ENCODE peak calls at places on chromosomes 13 and 19, in five cellular contexts. O, R, A, G and E are unnamed samples.

GRCh38 chr13:59391696-59392095 is 772.0 kb downstream of the DIAPH3 start:
- DNase-seq in O (peak), G (no peak), A (peak), R (no peak), E (peak)

GRCh38 chr19:8697671-8698432 is 743 bp downstream of the ACTL9 start:
- DNase-seq in G (peak), R (no peak), A (no peak), O (peak), E (no peak)

GRCh38 chr19:15249912-15250634 is 17.8 kb upstream of the EPHX3 start:
- DNase-seq in R (no peak), A (peak), G (no peak), O (peak), E (no peak)

GRCh38 chr13:89061821-89062220 is 1390.7 kb downstream of the SLITRK5 start:
- DNase-seq in R (no peak), O (peak), A (no peak), G (no peak), E (no peak)

GRCh38 chr13:94641432-94641941 is 39.8 kb downstream of the GPR180 start:
- DNase-seq in A (no peak), R (no peak), G (no peak), O (no peak), E (no peak)

GRCh38 chr13:20263393-20264044 is 31.4 kb upstream of the GJB6 start:
- DNase-seq in A (no peak), O (no peak), R (no peak), G (no peak), E (no peak)

GRCh38 chr19:18290250-18291018 is 9.0 kb upstream of the JUND start:
- DNase-seq in O (no peak), G (no peak), A (no peak), R (peak), E (peak)

GRCh38 chr13:104281910-104282309 is 1215.7 kb upstream of the SLC10A2 start:
- DNase-seq in G (no peak), R (no peak), A (no peak), O (no peak), E (no peak)

GRCh38 chr13:27549406-27549981 is 70.8 kb downstream of the LNX2 start:
- DNase-seq in R (no peak), O (no peak), G (no peak), A (no peak), E (no peak)

GRCh38 chr13:23506821-23507210 is 63.4 kb upstream of the TNFRSF19 start:
- DNase-seq in G (no peak), R (no peak), A (no peak), O (no peak), E (no peak)

GRCh38 chr19:39398297-39398864 is 7.2 kb downstream of the MED29 start:
- DNase-seq in G (no peak), A (peak), O (no peak), R (peak), E (no peak)

GRCh38 chr13:92510416-92510815 is 716.2 kb upstream of the GPC6 start:
- DNase-seq in A (no peak), O (no peak), G (no peak), R (no peak), E (no peak)

GRCh38 chr19:47523473-47523872 is 8.6 kb upstream of the NAPA start:
- DNase-seq in O (no peak), A (no peak), G (no peak), R (no peak), E (no peak)

GRCh38 chr19:34481861-34482379 is 362 bp downstream of the WTIP start:
- DNase-seq in O (no peak), G (no peak), A (no peak), R (no peak), E (no peak)
- TF ChIP-seq CTCF in O (no peak), G (no peak), A (no peak), R (no peak), E (no peak)

DNA sequence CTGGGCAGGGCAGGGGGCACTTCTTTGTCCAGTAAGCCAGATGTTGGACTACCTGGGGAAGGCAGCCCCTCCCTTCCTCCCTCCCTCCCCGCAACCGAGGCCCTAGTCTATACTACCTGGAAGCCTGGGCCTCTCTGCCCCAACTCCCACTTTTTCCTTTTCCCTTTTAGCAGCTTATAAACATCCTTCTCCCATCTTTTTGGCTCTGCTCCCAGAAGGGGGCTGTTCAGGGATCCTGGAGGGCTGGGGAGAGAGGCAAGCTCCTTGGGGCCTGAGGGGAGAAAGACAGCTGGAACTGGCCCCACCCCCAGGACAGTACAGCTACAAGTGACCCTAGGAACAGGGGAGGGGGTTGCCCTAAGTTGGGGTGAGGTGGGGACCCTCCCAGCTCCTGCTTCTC is 44.9 kb downstream of the LYL1 start:
- DNase-seq in G (no peak), A (no peak), O (no peak), R (no peak), E (no peak)
- H3K27ac ChIP-seq in G (no peak), A (peak), O (no peak), R (no peak), E (no peak)

DNA sequence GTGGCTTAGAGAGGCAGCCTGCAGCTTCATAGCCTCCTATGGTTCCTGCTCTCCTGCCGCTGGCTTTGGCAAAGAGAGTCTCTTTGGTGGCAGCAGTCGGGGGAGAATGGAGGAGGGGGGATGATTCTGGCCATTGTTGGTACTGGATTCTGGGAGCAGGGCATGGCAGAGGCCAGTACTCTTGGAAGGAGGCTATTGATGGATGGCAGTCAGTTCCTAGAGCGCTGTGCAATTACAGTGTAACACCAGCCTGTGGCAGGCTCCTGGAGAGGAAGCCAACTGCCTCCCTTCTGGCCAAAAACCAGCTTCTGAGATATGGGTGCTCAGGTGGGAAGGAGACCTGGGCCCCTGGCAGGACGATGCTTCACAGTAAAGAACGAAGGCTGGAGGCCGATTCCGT is 47.9 kb upstream of the TMTC4 start:
- DNase-seq in G (no peak), O (peak), A (no peak), R (no peak), E (no peak)
- TF ChIP-seq CTCF in G (peak), O (no peak), A (no peak), R (no peak), E (no peak)

GRCh38 chr13:42076309-42076713 is 27.9 kb downstream of the DGKH start:
- DNase-seq in G (no peak), R (no peak), O (no peak), A (no peak), E (no peak)

GRCh38 chr13:42073683-42074082 is 25.2 kb downstream of the DGKH start:
- DNase-seq in R (no peak), G (no peak), A (no peak), O (no peak), E (no peak)

GRCh38 chr13:42075517-42075916 is 27.1 kb downstream of the DGKH start:
- DNase-seq in O (no peak), G (no peak), R (no peak), A (no peak), E (no peak)

GRCh38 chr13:42068886-42069285 is 20.4 kb downstream of the DGKH start:
- DNase-seq in O (no peak), A (no peak), G (no peak), R (no peak), E (no peak)

DNA sequence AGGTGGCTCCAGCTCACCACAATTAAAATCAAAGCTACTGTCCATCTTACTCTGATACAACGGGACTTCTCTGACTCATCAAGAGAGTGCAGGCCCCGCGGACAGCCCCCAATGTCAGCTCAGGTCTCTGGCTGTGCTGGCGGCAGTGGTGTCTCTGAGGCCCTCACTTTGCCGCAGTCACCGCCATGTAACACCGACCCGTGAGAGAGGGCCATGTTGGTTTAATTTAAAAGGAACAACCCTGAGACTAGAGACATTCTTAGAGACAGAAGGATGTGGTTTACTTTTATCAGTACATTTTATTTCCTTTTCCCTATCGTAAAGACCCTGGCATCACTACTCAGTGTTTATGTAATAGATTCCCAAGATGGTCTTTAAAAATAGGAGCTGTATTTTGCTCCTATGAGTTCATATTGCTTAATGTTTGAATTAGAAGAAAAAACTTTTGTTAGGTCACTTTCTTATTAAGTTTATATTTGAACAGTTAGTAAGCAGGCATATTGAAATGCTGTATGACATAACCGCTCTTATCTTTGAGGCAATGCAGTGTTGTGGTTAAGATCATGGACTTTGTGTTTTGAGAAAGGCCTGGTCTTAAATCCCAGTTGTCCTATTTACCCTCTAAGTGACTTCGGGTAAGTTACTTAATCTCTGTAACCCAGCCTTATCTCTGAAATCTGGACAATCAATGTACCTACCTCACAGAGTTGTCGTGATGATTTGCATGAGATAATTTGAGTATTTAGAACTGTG is 23.4 kb downstream of the DGKH start:
- DNase-seq in R (no peak), G (no peak), O (no peak), A (no peak), E (no peak)
- H3K27ac ChIP-seq in R (no peak), G (no peak), O (no peak), A (no peak), E (no peak)

DNA sequence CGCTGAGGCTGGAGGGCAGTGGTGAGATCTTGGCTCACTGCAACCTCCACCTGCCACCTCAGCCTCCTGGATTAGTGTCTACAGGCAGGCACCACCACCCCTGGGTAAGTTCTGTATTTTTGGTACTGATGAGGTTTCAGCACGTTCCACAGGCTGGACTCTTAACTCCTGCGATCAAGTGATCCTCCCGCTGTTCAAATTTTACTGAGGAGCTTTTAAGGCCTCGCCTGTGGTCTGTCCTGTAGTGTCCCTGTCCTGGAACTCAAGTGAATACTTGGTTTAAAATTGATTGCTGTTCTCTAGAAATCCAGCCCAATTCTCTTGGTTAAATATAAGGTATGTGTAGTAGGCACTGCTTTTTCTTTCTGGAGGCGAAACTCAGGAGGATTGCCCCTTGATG is 65.2 kb downstream of the DPRX start:
- DNase-seq in R (no peak), A (no peak), O (peak), G (no peak), E (no peak)
- TF ChIP-seq CTCF in R (no peak), A (no peak), O (no peak), G (no peak), E (no peak)

GRCh38 chr19:50657222-50657669 is 8.0 kb downstream of the C19orf81 start:
- DNase-seq in R (no peak), O (no peak), G (no peak), A (no peak), E (no peak)
- H3K27ac ChIP-seq in R (no peak), O (no peak), G (no peak), A (no peak), E (no peak)